ENCODE peak calls at places on chromosome 10, in eight cellular contexts. M is psoas muscle; X is A549; R is aorta; W is hepatocyte; J is CD8-positive, alpha-beta memory T cell; C is PC-9; D is A673. H is an unnamed sample.

GRCh38 chr10:102400061-102400460 is 4.6 kb downstream of the NFKB2 start:
- DNase-seq in J (no peak), X (no peak), C (no peak), W (no peak), D (no peak), R (no peak), M (no peak), H (no peak)

GRCh38 chr10:3062502-3063186 is 4.7 kb upstream of the PFKP start:
- DNase-seq in C (no peak), M (no peak), X (no peak), W (no peak), J (no peak), D (no peak), R (no peak), H (peak; percentile 16)

GRCh38 chr10:110493832-110494426 is 3.8 kb upstream of the DUSP5 start:
- DNase-seq in C (no peak), X (no peak), W (no peak), R (no peak), M (no peak), D (no peak), J (no peak), H (peak; percentile 73)

GRCh38 chr10:43124574-43125273 is 13.5 kb upstream of the CSGALNACT2 start:
- DNase-seq in J (no peak), R (peak; percentile 42), M (peak; percentile 32), C (no peak), X (no peak), W (no peak), D (no peak), H (no peak)

GRCh38 chr10:96632974-96633373 is 46.2 kb upstream of the TM9SF3 start:
- DNase-seq in W (peak; percentile 72), R (no peak), X (no peak), C (peak; percentile 57), M (no peak), J (no peak), D (no peak), H (no peak)

GRCh38 chr10:62381385-62382102 is 7.4 kb downstream of the ZNF365 start:
- DNase-seq in W (no peak), D (no peak), J (no peak), C (no peak), R (no peak), M (no peak), X (no peak), H (no peak)

GRCh38 chr10:34650156-34650555 is 164.9 kb downstream of the PARD3 start:
- DNase-seq in W (no peak), X (no peak), M (no peak), D (no peak), C (no peak), R (no peak), J (no peak), H (no peak)

GRCh38 chr10:122207596-122207995 is 63.5 kb upstream of the BTBD16 start:
- DNase-seq in M (no peak), R (no peak), C (no peak), D (no peak), J (no peak), W (no peak), X (no peak), H (no peak)

GRCh38 chr10:34535872-34536271 is 279.2 kb downstream of the PARD3 start:
- DNase-seq in D (no peak), X (no peak), J (no peak), R (no peak), W (no peak), C (no peak), M (no peak), H (no peak)

GRCh38 chr10:3036155-3036554 is 31.2 kb upstream of the PFKP start:
- DNase-seq in W (no peak), D (no peak), R (no peak), X (no peak), C (no peak), M (no peak), J (no peak), H (no peak)

GRCh38 chr10:97399843-97400545 is 1.1 kb downstream of the RRP12 start:
- DNase-seq in J (peak; percentile 14), R (peak; percentile 81), M (peak; percentile 78), C (peak; percentile 56), W (peak; percentile 78), D (peak; percentile 59), X (peak; percentile 75), H (peak; percentile 39)

GRCh38 chr10:62637249-62638061 is 167.1 kb upstream of the ADO start:
- DNase-seq in J (peak; percentile 42), M (no peak), W (no peak), D (no peak), X (no peak), C (no peak), R (no peak), H (peak; percentile 74)

GRCh38 chr10:84298077-84298476 is 30.3 kb upstream of the CCSER2 start:
- DNase-seq in R (no peak), C (no peak), D (no peak), X (no peak), M (no peak), W (no peak), J (no peak), H (no peak)

GRCh38 chr10:128337860-128338378 is 211.7 kb upstream of the MKI67 start:
- DNase-seq in J (no peak), R (no peak), D (no peak), W (peak; percentile 32), X (no peak), M (peak; percentile 89), C (no peak), H (no peak)

GRCh38 chr10:118003146-118003545 is 43.6 kb downstream of the RAB11FIP2 start:
- DNase-seq in C (no peak), W (no peak), R (no peak), J (no peak), D (no peak), X (no peak), M (no peak), H (no peak)

DNA sequence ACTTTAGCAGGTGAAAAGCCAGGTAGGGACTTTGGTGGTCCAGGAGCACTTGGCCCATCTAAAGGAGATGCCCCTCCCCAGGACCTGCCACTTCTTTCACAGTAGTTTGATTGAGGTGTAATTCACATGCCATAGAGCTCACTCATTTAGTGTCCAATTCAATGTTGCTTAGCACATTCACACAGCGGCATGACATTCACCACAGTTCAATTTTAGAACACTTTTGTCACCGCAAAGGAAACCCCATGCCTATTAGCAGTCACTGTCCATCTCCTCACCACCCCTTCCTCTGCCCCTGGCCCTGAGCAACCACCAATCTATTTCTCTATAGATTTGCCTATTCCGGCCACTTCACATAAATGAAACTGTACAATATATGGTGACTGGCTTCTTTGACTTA is 211.6 kb upstream of the ZMIZ1 start:
- DNase-seq in D (no peak), C (no peak), W (no peak), X (no peak), J (no peak), R (no peak), M (no peak), H (no peak)
- H3K27ac ChIP-seq in D (no peak overlapping the region), C (no peak overlapping the region), W (no peak overlapping the region), X (no peak overlapping the region), J (no peak overlapping the region), R (no peak overlapping the region), M (no peak overlapping the region), H (no peak overlapping the region)

DNA sequence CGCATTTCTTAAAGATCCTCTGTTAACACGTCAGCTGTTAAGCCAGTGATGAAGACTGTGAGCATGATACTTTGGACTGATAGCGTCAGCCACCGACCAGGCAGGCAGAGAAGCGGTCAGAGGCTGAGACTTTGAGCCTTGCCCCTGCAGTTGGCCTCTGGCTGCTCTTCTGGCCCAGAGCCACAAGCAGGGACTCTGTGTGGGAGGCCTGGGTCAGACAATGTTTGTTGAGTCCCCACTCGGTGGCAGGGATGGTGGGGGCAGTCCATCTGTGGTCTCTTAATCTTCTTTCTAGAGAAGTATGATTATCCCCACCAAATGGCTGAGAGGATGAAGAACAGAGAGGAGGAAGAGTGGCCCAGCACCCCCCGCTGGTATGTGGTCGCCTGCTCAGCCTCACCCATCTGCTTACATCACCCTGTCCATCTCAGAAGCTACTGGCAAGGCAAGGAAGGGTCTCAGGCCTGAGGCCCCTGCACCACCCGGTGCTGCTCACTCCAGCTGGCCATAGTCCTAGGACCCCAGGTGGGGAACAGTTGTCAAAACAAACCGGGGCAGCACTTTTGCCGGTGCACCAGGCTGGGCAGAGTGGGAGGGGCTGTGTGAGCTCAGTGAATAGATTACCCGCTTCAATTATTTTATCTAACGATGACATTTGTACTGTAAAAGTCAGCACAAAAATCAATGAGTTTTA is 202.9 kb downstream of the GRID1 start:
- DNase-seq in X (no peak), J (no peak), R (peak; percentile 32), C (no peak), M (no peak), W (peak; percentile 65), D (no peak), H (no peak)
- H3K27ac ChIP-seq in X (no peak overlapping the region), J (no peak overlapping the region), R (no peak overlapping the region), C (no peak overlapping the region), M (no peak overlapping the region), W (peak overlapping the region; percentile 88), D (no peak overlapping the region), H (no peak overlapping the region)

GRCh38 chr10:88582806-88583583 is at the start of gene RNLS:
- DNase-seq in J (peak; percentile 44), D (peak; percentile 81), X (peak; percentile 74), W (peak; percentile 78), M (peak; percentile 89), C (no peak), R (peak; percentile 93), H (peak; percentile 52)
- H3K27ac ChIP-seq in J (peak within 1 kb of the TSS; percentile 69), D (peak within 1 kb of the TSS; percentile 87), X (peak within 1 kb of the TSS; percentile 90), W (peak within 1 kb of the TSS; percentile 98), M (peak within 1 kb of the TSS; percentile 92), C (no peak within 1 kb of the TSS), R (peak within 1 kb of the TSS; percentile 38), H (peak within 1 kb of the TSS; percentile 15)

GRCh38 chr10:88769384-88769783 is 9.6 kb downstream of the LIPN start:
- DNase-seq in R (no peak), D (no peak), X (no peak), M (no peak), J (no peak), W (no peak), C (no peak), H (no peak)
- H3K27ac ChIP-seq in R (no peak overlapping the region), D (no peak overlapping the region), X (no peak overlapping the region), M (no peak overlapping the region), J (no peak overlapping the region), W (no peak overlapping the region), C (no peak overlapping the region), H (no peak overlapping the region)

H was measured in foreskin keratinocyte.